ENCODE peak calls at places on chromosomes 3 and 15, in ten cellular contexts. Z, C, U, P, E, D, L, W, G and X are unnamed samples.

GRCh38 chr15:55564347-55565145 is 23.6 kb downstream of the PYGO1 start:
- DNase-seq in Z (no peak), P (no peak), D (no peak), C (no peak), L (no peak), E (no peak), G (no peak), U (no peak), W (no peak), X (no peak)

GRCh38 chr15:67917037-67917436 is 77.2 kb upstream of the RNU6-1 start:
- DNase-seq in U (no peak), W (no peak), Z (no peak), L (no peak), P (no peak), D (peak), C (no peak), E (no peak), G (no peak), X (no peak)

GRCh38 chr15:31732695-31733094 is 297.6 kb upstream of the CHRNA7 start:
- DNase-seq in Z (no peak), W (no peak), L (no peak), P (no peak), D (no peak), C (no peak), E (no peak), U (no peak), G (no peak), X (no peak)

GRCh38 chr3:31981206-31982181 is at the start of the genes OSBPL10 and ZNF860:
- DNase-seq in E (no peak), P (peak), U (peak), D (peak), W (peak), L (no peak), G (peak), Z (peak), C (peak), X (peak)

GRCh38 chr3:37847689-37848088 is 14.0 kb upstream of the CTDSPL start:
- DNase-seq in L (no peak), C (no peak), P (no peak), G (no peak), U (no peak), W (no peak), E (no peak), D (no peak), Z (no peak), X (no peak)

GRCh38 chr15:32825219-32825618 is 107.4 kb downstream of the GREM1 start:
- DNase-seq in W (no peak), E (no peak), G (no peak), Z (no peak), C (no peak), P (no peak), L (no peak), U (no peak), D (no peak), X (no peak)

GRCh38 chr3:166570136-166570535 is 732.9 kb upstream of the BCHE start:
- DNase-seq in W (no peak), P (no peak), U (no peak), E (no peak), L (no peak), D (no peak), Z (no peak), G (no peak), C (no peak), X (no peak)

GRCh38 chr3:31952205-31952604 is 28.9 kb downstream of the OSBPL10 start:
- DNase-seq in L (no peak), U (no peak), D (no peak), Z (no peak), E (peak), C (no peak), P (no peak), G (no peak), W (no peak), X (no peak)

GRCh38 chr15:59722451-59722850 is 33.3 kb upstream of the BNIP2 start:
- DNase-seq in C (no peak), W (no peak), L (no peak), U (no peak), E (no peak), Z (no peak), G (no peak), P (no peak), D (no peak), X (no peak)

GRCh38 chr15:85351965-85352364 is 28.4 kb upstream of the AKAP13 start:
- DNase-seq in E (no peak), Z (no peak), G (no peak), P (no peak), U (no peak), W (no peak), L (no peak), D (no peak), C (no peak), X (no peak)

GRCh38 chr15:66842710-66843441 is 140.8 kb downstream of the SMAD6 start:
- DNase-seq in C (peak), Z (peak), E (no peak), G (peak), D (peak), L (no peak), W (no peak), P (no peak), U (peak), X (no peak)